ENCODE peak calls at places on chromosome 1, in nine cellular contexts. G, W, I, X, Y, R, J, S and F are unnamed samples.

GRCh38 chr1:68811806-68812205 is 314.9 kb upstream of the DEPDC1 start:
- DNase-seq in G (no peak), W (no peak), I (no peak), X (no peak), Y (no peak), R (peak; percentile 23), J (no peak), S (no peak), F (no peak)

GRCh38 chr1:245698860-245699259 is 544.1 kb downstream of the KIF26B start:
- DNase-seq in G (peak; percentile 53), W (no peak), I (no peak), X (no peak), Y (no peak), R (no peak), J (no peak), S (no peak), F (no peak)

GRCh38 chr1:10644307-10645128 is 151.9 kb downstream of the CASZ1 start:
- DNase-seq in G (no peak), W (no peak), I (no peak), X (no peak), Y (no peak), R (no peak), J (no peak), S (peak; percentile 58), F (no peak)

GRCh38 chr1:232996143-232996542 is 45.7 kb downstream of the NTPCR start:
- DNase-seq in G (no peak), W (no peak), I (no peak), X (no peak), Y (no peak), R (no peak), J (no peak), S (no peak), F (no peak)

GRCh38 chr1:90841477-90841876 is 124.4 kb upstream of the BARHL2 start:
- DNase-seq in G (no peak), W (no peak), I (peak; percentile 61), X (no peak), Y (no peak), R (no peak), J (no peak), S (no peak), F (no peak)

GRCh38 chr1:1941211-1941841 is 22.2 kb upstream of the TMEM52 start:
- DNase-seq in G (no peak), W (no peak), I (no peak), X (no peak), Y (no peak), R (no peak), J (peak; percentile 28), S (no peak), F (no peak)

GRCh38 chr1:165560834-165561233 is 17.0 kb downstream of the LRRC52 start:
- DNase-seq in G (no peak), W (no peak), I (peak; percentile 18), X (no peak), Y (peak; percentile 30), R (no peak), J (no peak), S (no peak), F (no peak)

GRCh38 chr1:11413907-11414495 is 65.0 kb upstream of the DISP3 start:
- DNase-seq in G (no peak), W (no peak), I (peak; percentile 57), X (no peak), Y (no peak), R (no peak), J (no peak), S (no peak), F (no peak)

GRCh38 chr1:151055581-151055980 is 3.8 kb downstream of the CDC42SE1 start:
- DNase-seq in G (no peak), W (no peak), I (no peak), X (no peak), Y (no peak), R (no peak), J (no peak), S (no peak), F (no peak)

GRCh38 chr1:151056574-151056973 is 2.8 kb downstream of the CDC42SE1 start:
- DNase-seq in G (no peak), W (no peak), I (no peak), X (no peak), Y (no peak), R (no peak), J (no peak), S (no peak), F (no peak)

GRCh38 chr1:151056149-151056548 is 3.3 kb downstream of the CDC42SE1 start:
- DNase-seq in G (no peak), W (no peak), I (no peak), X (no peak), Y (no peak), R (no peak), J (no peak), S (no peak), F (no peak)

GRCh38 chr1:151051356-151052009 is 3.9 kb downstream of the C1orf56 start:
- DNase-seq in G (no peak), W (no peak), I (no peak), X (no peak), Y (no peak), R (no peak), J (no peak), S (peak; percentile 66), F (no peak)

DNA sequence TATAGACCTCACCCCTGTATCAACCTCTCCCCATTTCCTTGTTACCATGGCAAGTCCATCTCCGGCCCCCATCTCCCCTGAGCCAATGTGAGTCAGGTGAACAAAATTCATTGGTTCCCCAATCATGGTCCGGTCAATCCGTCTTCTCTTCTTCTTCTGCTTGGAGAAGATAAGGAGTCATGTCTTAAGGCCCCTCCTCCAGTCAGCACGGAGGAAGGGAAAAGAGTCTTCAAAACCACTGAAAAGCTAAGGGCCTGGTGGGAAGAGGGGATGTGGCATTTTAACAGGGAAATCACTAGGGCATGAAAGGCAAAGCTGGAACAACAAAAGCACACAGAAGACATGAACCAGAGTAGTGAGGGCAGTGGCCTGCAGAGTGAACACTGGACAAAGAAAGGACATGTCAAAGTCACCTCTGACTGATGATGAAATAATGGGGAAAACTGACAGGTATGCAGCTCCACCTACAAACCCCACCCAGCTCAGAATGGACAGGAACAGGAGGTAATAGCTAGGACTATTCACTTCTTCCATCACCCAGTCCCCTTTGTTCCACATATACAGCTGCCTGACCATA is 4.4 kb downstream of the CDC42SE1 start:
- DNase-seq in G (no peak), W (no peak), I (no peak), X (no peak), Y (no peak), R (no peak), J (no peak), S (peak; percentile 90), F (no peak)
- H3K27ac ChIP-seq in G (no peak overlapping the region), W (no peak overlapping the region), I (no peak overlapping the region), X (peak overlapping the region; percentile 1), Y (no peak overlapping the region), R (no peak overlapping the region), J (no peak overlapping the region), S (peak overlapping the region; percentile 91), F (no peak overlapping the region)

GRCh38 chr1:117735045-117735992 is 129.5 kb downstream of the TENT5C start:
- DNase-seq in G (peak; percentile 58), W (peak; percentile 69), I (peak; percentile 72), X (no peak), Y (no peak), R (no peak), J (no peak), S (peak; percentile 76), F (peak; percentile 15)

GRCh38 chr1:117732956-117733355 is 127.1 kb downstream of the TENT5C start:
- DNase-seq in G (no peak), W (no peak), I (no peak), X (no peak), Y (no peak), R (no peak), J (no peak), S (no peak), F (no peak)

GRCh38 chr1:117734403-117734802 is 128.6 kb downstream of the TENT5C start:
- DNase-seq in G (no peak), W (no peak), I (no peak), X (no peak), Y (no peak), R (no peak), J (no peak), S (no peak), F (no peak)

GRCh38 chr1:117732065-117732789 is 126.4 kb downstream of the TENT5C start:
- DNase-seq in G (no peak), W (no peak), I (no peak), X (no peak), Y (no peak), R (no peak), J (no peak), S (peak; percentile 30), F (no peak)
- H3K27ac ChIP-seq in G (no peak overlapping the region), W (no peak overlapping the region), I (no peak overlapping the region), X (no peak overlapping the region), Y (no peak overlapping the region), R (no peak overlapping the region), J (no peak overlapping the region), S (no peak overlapping the region), F (no peak overlapping the region)

DNA sequence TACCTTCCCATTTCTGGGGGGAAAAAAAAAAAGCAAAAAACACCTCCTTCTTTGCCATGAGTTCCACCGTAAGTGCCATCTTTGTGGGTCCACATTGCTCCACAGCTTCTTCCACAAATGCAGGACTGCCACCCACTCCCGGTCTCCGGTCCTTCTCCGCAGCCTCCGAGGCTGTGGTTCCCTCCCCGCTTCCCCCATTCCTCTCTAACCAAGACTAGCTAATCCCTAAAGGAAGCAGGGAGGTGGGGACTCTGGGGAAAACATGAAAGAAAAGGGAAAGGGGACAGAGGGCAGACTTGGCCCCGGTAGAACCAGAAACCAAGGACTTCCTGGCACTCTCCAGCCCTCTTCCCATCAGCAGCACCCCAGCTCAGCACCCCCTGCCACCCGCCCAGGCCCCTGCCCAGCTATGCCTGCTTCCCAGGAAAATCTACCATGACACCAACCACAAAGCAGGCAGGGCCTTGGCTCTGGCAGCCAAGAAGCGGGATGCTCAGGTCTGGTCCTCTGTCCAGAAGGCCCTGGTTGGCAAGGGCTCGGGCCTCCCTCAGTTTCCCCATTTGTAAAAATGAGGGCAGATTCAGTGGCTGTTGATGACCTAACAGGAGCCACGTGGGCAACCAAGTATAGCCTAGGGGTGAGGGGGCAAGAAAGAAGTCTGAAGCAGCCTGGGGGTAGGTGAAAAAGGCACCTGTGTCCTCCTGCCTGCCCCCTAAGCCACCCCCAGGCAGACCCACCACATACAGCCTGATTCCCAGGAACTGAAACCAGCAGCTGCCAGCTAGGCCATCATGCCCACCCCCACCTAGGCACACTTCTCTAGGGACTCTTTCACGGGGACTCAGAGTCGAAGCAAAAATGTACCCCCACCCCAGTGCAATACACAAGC is 2.5 kb downstream of the EPHA2 start:
- DNase-seq in G (peak; percentile 13), W (no peak), I (no peak), X (no peak), Y (no peak), R (no peak), J (no peak), S (no peak), F (no peak)
- H3K27ac ChIP-seq in G (no peak overlapping the region), W (peak overlapping the region; percentile 68), I (peak overlapping the region; percentile 63), X (peak overlapping the region; percentile 72), Y (no peak overlapping the region), R (peak overlapping the region; percentile 66), J (peak overlapping the region; percentile 93), S (no peak overlapping the region), F (peak overlapping the region; percentile 81)

GRCh38 chr1:236130372-236130771 is 12.0 kb upstream of the GPR137B start:
- DNase-seq in G (no peak), W (no peak), I (no peak), X (no peak), Y (no peak), R (no peak), J (no peak), S (no peak), F (no peak)

GRCh38 chr1:236137285-236137852 is 5.0 kb upstream of the GPR137B start:
- DNase-seq in G (no peak), W (no peak), I (peak; percentile 56), X (no peak), Y (no peak), R (no peak), J (no peak), S (no peak), F (no peak)

GRCh38 chr1:236131916-236132315 is 10.4 kb upstream of the GPR137B start:
- DNase-seq in G (no peak), W (no peak), I (no peak), X (no peak), Y (no peak), R (no peak), J (no peak), S (no peak), F (no peak)

GRCh38 chr1:236132420-236133046 is 9.8 kb upstream of the GPR137B start:
- DNase-seq in G (no peak), W (no peak), I (peak; percentile 37), X (no peak), Y (no peak), R (no peak), J (no peak), S (no peak), F (no peak)

DNA sequence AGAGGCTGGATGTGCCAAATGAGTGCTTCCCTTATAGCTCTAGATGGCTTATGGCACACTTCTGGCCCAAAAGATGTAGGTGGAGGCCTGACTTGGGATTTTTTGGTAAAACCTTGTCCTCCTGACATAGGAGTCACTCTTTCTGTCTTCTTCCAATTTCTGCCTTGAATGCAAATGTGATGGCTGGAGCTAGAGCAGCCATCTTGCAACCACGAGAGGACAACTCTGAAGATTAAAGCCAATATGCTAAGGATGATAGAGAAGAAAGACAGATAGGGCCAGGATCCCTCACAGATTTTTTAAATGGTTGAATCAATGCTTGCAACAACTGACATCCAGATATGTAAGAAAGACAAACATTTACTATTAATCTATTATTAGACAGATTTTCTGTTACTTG is 8.5 kb upstream of the GPR137B start:
- DNase-seq in G (no peak), W (no peak), I (no peak), X (no peak), Y (no peak), R (no peak), J (no peak), S (no peak), F (no peak)
- H3K27ac ChIP-seq in G (no peak overlapping the region), W (no peak overlapping the region), I (no peak overlapping the region), X (no peak overlapping the region), Y (no peak overlapping the region), R (no peak overlapping the region), J (no peak overlapping the region), S (no peak overlapping the region), F (no peak overlapping the region)